ENCODE peak calls at places on chromosomes 4 and X, in six cellular contexts. R is A549, U is brain microvascular endothelial cell, Q is OCI-LY7, B is astrocyte of the cerebellum, X is fibroblast of pulmonary artery. S is an unnamed sample.

GRCh38 chr4:25938251-25939186 is 24.5 kb downstream of the SMIM20 start:
- DNase-seq in Q (no peak), X (peak), R (no peak), B (no peak), U (peak), S (peak)

GRCh38 chrX:16589211-16589610 is 60.7 kb upstream of the S100G start:
- DNase-seq in Q (no peak), R (peak), U (peak), B (peak), X (peak), S (peak)

GRCh38 chr4:85854543-85854942 is 379.6 kb downstream of the ARHGAP24 start:
- DNase-seq in X (peak), R (no peak), B (no peak), Q (no peak), U (no peak), S (no peak)

GRCh38 chr4:175378372-175378771 is 433.7 kb downstream of the GPM6A start:
- DNase-seq in X (no peak), R (no peak), U (no peak), B (no peak), Q (no peak), S (no peak)

GRCh38 chr4:14749910-14750309 is 252.4 kb upstream of the CPEB2 start:
- DNase-seq in B (no peak), R (peak), X (peak), U (peak), Q (no peak), S (peak)

GRCh38 chr4:7863911-7864681 is 75.6 kb downstream of the AFAP1 start:
- DNase-seq in B (no peak), Q (peak), U (no peak), R (peak), X (no peak), S (peak)

GRCh38 chrX:10902001-10902400 is 209.1 kb upstream of the HCCS start:
- DNase-seq in X (peak), B (no peak), Q (no peak), R (peak), U (peak), S (no peak)

GRCh38 chr4:8917321-8917811 is 45.7 kb upstream of the HMX1 start:
- DNase-seq in Q (no peak), R (no peak), U (no peak), B (no peak), X (no peak), S (no peak)

GRCh38 chr4:28462766-28463165 is 1602.1 kb downstream of the STIM2 start:
- DNase-seq in B (no peak), Q (no peak), X (no peak), U (no peak), R (no peak), S (no peak)

GRCh38 chrX:125850693-125851092 is 315.4 kb downstream of the DCAF12L2 start:
- DNase-seq in B (no peak), Q (no peak), X (no peak), R (no peak), U (no peak), S (no peak)

GRCh38 chr4:169185133-169185956 is 85.4 kb downstream of the SH3RF1 start:
- DNase-seq in B (no peak), U (no peak), Q (no peak), X (no peak), R (peak), S (no peak)

GRCh38 chr4:33715996-33716395 is 2528.3 kb downstream of the ARAP2 start:
- DNase-seq in R (no peak), Q (no peak), U (peak), B (peak), X (peak), S (no peak)

GRCh38 chr4:89249313-89249712 is 58.3 kb downstream of the GPRIN3 start:
- DNase-seq in U (no peak), X (no peak), B (no peak), Q (no peak), R (no peak), S (no peak)

GRCh38 chrX:118698516-118699247 is 28.7 kb upstream of the IL13RA1 start:
- DNase-seq in B (no peak), U (peak), X (peak), R (no peak), Q (peak), S (no peak)

GRCh38 chrX:135086197-135086854 is 34.0 kb downstream of the ETDB start:
- DNase-seq in R (peak), Q (peak), B (peak), U (peak), X (peak), S (peak)

GRCh38 chr4:126532527-126532926 is 1100.2 kb upstream of the INTU start:
- DNase-seq in Q (no peak), R (no peak), B (no peak), U (no peak), X (no peak), S (no peak)

GRCh38 chrX:3345281-3346081 is 971 bp downstream of the MXRA5 start:
- DNase-seq in X (peak), Q (no peak), U (no peak), B (peak), R (no peak), S (no peak)

GRCh38 chrX:33892670-33893069 is 239.4 kb downstream of the FAM47A start:
- DNase-seq in B (no peak), U (no peak), R (no peak), Q (no peak), X (no peak), S (no peak)

GRCh38 chr4:48943387-48943786 is 36.8 kb upstream of the OCIAD2 start:
- DNase-seq in Q (peak), B (no peak), X (no peak), U (no peak), R (peak), S (peak)

GRCh38 chrX:68725966-68726365 is 78.5 kb downstream of the STARD8 start:
- DNase-seq in X (no peak), Q (no peak), B (no peak), U (no peak), R (no peak), S (no peak)

GRCh38 chrX:55593756-55594257 is 29.4 kb upstream of the FOXR2 start:
- DNase-seq in R (no peak), B (no peak), U (no peak), Q (no peak), X (no peak), S (no peak)

GRCh38 chrX:38806054-38806389 is 4.8 kb downstream of the MID1IP1 start:
- DNase-seq in Q (peak), R (no peak), B (no peak), U (no peak), X (no peak), S (peak)

GRCh38 chr4:107666134-107666533 is 53.9 kb downstream of the PAPSS1 start:
- DNase-seq in B (peak), X (peak), Q (peak), U (no peak), R (peak), S (no peak)

GRCh38 chr4:76251448-76252270 is at the start of gene FAM47E:
- DNase-seq in B (no peak), U (peak), Q (no peak), X (peak), R (peak), S (peak)

GRCh38 chr4:41964401-41964800 is 17.2 kb upstream of the DCAF4L1 start:
- DNase-seq in B (no peak), U (no peak), Q (no peak), R (no peak), X (no peak), S (no peak)

GRCh38 chr4:8378101-8378724 is 62.3 kb downstream of the ACOX3 start:
- DNase-seq in R (no peak), Q (no peak), B (no peak), U (no peak), X (no peak), S (no peak)

GRCh38 chrX:18252644-18253359 is 32.1 kb upstream of the BEND2 start:
- DNase-seq in U (no peak), R (no peak), X (peak), Q (no peak), B (no peak), S (no peak)

GRCh38 chrX:71859637-71860036 is 51.0 kb upstream of the NHSL2 start:
- DNase-seq in Q (peak), X (peak), U (peak), B (peak), R (peak), S (peak)

GRCh38 chr4:8290701-8290970 is 21.1 kb downstream of the HTRA3 start:
- DNase-seq in R (no peak), B (no peak), Q (no peak), X (no peak), U (no peak), S (no peak)

GRCh38 chrX:17860179-17860780 is 818 bp downstream of the RAI2 start:
- DNase-seq in B (no peak), R (no peak), U (no peak), X (no peak), Q (no peak), S (peak)

GRCh38 chr4:153418581-153418980 is 47.6 kb upstream of the TMEM131L start:
- DNase-seq in U (no peak), X (peak), R (no peak), Q (peak), B (no peak), S (no peak)

GRCh38 chrX:25154168-25154567 is 138.4 kb upstream of the ARX start:
- DNase-seq in X (no peak), U (no peak), R (no peak), Q (no peak), B (no peak), S (no peak)

GRCh38 chrX:22159071-22159470 is 113.6 kb upstream of the CBLL2 start:
- DNase-seq in B (no peak), Q (no peak), X (peak), U (peak), R (no peak), S (no peak)

GRCh38 chr4:11914406-11914805 is 485.7 kb upstream of the HS3ST1 start:
- DNase-seq in B (no peak), R (no peak), X (peak), Q (no peak), U (no peak), S (no peak)

GRCh38 chrX:132948648-132949260 is 9.7 kb downstream of the HS6ST2 start:
- DNase-seq in X (no peak), R (peak), Q (no peak), U (no peak), B (no peak), S (no peak)

GRCh38 chrX:78747471-78747870 is at the start of gene LPAR4:
- DNase-seq in X (peak), Q (no peak), R (no peak), B (peak), U (no peak), S (no peak)

GRCh38 chr4:152609460-152609859 is 70.3 kb downstream of the TMEM154 start:
- DNase-seq in U (no peak), R (no peak), X (no peak), B (no peak), Q (no peak), S (no peak)

GRCh38 chr4:155802573-155802972 is 43.8 kb downstream of the GUCY1B1 start:
- DNase-seq in U (no peak), B (no peak), R (no peak), X (no peak), Q (no peak), S (no peak)

GRCh38 chrX:15050395-15050794 is 177.2 kb downstream of the MOSPD2 start:
- DNase-seq in U (no peak), X (no peak), B (no peak), R (peak), Q (peak), S (no peak)
- TF ChIP-seq CTCF in U (peak), X (no peak), B (no peak), R (no peak), Q (peak), S (no peak)

GRCh38 chr4:40915318-40916217 is 165.8 kb downstream of the NSUN7 start:
- DNase-seq in X (no peak), Q (no peak), R (no peak), U (peak), B (peak), S (peak)

GRCh38 chr4:40916218-40916555 is 166.4 kb downstream of the NSUN7 start:
- DNase-seq in R (no peak), U (peak), X (peak), B (peak), Q (no peak), S (no peak)

GRCh38 chr4:40912455-40913055 is 162.8 kb downstream of the NSUN7 start:
- DNase-seq in Q (no peak), B (no peak), R (no peak), U (no peak), X (peak), S (no peak)

GRCh38 chr4:40918330-40918729 is 168.6 kb downstream of the NSUN7 start:
- DNase-seq in Q (no peak), X (peak), B (peak), U (peak), R (peak), S (no peak)

GRCh38 chr4:40916880-40917279 is 167.1 kb downstream of the NSUN7 start:
- DNase-seq in U (no peak), R (peak), B (no peak), X (peak), Q (peak), S (peak)
- TF ChIP-seq CTCF in U (peak), R (no peak), B (peak), X (peak), Q (peak), S (peak)

DNA sequence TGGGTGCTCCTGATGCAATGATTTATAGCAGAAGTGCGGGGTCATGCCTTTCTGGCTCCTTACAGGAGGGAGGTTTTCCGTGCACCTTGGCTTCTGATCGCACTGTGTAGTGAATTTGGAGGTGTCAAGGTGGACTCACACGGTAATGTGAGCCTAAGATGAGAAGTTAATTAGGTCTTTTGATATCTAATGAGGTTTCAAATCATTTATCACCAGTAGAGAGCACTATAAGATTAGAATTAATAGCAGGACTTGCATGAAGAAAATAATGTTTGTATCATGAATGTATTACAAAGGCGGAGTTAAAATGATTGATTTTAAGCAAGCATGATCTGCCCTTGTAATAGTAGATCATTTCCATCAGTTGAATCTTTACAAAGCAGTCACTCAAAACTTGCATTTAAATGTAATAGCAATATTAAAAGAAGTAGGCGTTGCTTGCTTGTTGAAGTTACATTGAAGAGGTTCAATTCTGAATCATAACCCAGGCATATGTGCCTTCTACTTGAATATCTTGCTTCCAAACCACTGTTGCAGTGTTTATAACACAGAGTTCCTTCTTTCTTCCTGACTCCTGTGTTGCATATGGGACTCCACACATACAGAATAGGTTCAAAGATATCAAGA is 152.1 kb downstream of the FMR1NB start:
- DNase-seq in Q (peak), U (no peak), B (no peak), X (peak), R (peak), S (no peak)
- TF ChIP-seq CTCF in Q (peak), U (no peak), B (no peak), X (no peak), R (no peak), S (peak)

DNA sequence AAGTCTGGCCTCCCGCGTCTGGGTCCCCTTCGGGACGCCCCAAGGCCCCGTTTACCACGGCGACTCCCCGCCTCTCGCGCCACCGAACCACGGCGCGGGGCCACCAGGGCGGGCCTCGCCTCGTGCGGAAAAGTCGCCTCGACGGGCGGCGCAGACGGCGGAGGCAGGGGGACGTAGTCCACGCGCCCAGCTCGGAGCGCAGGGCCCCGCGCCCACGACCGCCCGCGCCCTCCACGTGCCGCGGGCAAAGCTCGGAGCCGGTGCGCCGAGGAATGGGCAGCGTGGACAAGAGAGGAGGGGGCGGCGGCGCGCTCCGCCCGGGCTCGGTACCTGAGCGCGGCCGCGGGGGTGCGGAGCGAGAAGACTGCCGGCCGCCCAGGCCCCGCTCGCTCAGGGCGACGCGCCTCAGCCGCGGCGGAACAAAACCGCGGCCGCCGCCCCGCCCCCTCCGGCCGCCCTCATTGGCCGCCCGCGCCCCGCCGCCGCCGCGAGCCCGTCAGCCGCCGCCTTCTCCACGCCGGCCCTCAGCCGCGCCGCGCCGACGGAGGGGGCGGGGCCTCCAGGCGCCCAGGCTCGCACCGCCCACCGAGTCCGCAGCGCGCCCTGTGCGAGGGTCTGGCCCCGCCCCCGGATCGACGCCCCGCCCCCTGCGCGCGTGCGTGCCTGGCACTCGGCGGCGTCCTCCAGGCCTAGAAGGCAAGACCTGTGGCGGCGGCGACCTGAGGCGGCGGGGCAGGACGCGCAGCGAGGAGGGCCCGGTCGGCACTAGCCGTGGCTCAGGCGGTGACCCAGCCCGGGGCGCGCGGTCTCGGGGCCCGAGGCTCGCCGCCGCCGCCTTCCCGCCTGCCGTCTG is at the start of gene FAM53A:
- DNase-seq in X (peak), Q (peak), R (peak), U (peak), B (peak), S (peak)
- TF ChIP-seq CTCF in X (no peak), Q (no peak), R (no peak), U (no peak), B (no peak), S (no peak)

GRCh38 chrX:94576367-94577004 is 902.5 kb downstream of the FAM133A start:
- DNase-seq in X (no peak), Q (no peak), R (no peak), U (no peak), B (no peak), S (no peak)
- TF ChIP-seq CTCF in X (no peak), Q (peak), R (no peak), U (no peak), B (no peak), S (no peak)

GRCh38 chr4:149790172-149790907 is 25.3 kb downstream of the IQCM start:
- DNase-seq in B (no peak), Q (no peak), R (no peak), X (peak), U (no peak), S (no peak)

GRCh38 chr4:149791836-149792235 is 23.8 kb downstream of the IQCM start:
- DNase-seq in R (no peak), X (no peak), B (no peak), U (no peak), Q (no peak), S (no peak)

GRCh38 chr4:149784018-149784417 is 31.6 kb downstream of the IQCM start:
- DNase-seq in U (peak), B (no peak), Q (no peak), X (peak), R (no peak), S (no peak)

GRCh38 chr4:149785686-149786431 is 29.8 kb downstream of the IQCM start:
- DNase-seq in B (peak), R (no peak), X (peak), U (no peak), Q (no peak), S (no peak)

GRCh38 chr4:149788286-149788685 is 27.4 kb downstream of the IQCM start:
- DNase-seq in Q (no peak), B (no peak), X (no peak), U (no peak), R (no peak), S (no peak)
- TF ChIP-seq CTCF in Q (no peak), B (no peak), X (no peak), U (no peak), R (no peak), S (no peak)

GRCh38 chrX:43728002-43728401 is 71.9 kb downstream of the MAOA start:
- DNase-seq in Q (no peak), B (no peak), U (no peak), X (no peak), R (no peak), S (no peak)

GRCh38 chrX:43728966-43729365 is 72.9 kb downstream of the MAOA start:
- DNase-seq in U (no peak), Q (no peak), B (no peak), R (no peak), X (no peak), S (no peak)

GRCh38 chrX:43733699-43734098 is 77.6 kb downstream of the MAOA start:
- DNase-seq in Q (no peak), U (no peak), B (no peak), R (no peak), X (no peak), S (no peak)

GRCh38 chrX:43734444-43734843 is 78.3 kb downstream of the MAOA start:
- DNase-seq in X (no peak), B (no peak), Q (no peak), U (no peak), R (no peak), S (no peak)

DNA sequence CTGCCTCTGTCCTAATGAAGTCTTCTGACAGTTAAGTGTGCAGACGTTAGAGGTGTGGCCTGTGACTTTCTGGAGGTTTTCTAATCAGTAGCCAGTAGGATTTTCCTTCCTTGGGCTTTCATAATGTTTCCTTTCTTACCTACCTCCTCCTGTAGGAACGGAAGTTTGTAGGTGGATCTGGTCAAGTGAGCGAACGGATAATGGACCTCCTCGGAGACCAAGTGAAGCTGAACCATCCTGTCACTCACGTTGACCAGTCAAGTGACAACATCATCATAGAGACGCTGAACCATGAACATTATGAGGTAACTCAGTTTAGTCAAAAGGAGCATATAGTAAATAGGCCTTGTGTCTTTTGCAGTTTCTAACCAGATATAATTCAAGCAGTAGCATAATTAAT is 75.0 kb downstream of the MAOA start:
- DNase-seq in Q (no peak), X (no peak), R (no peak), B (no peak), U (no peak), S (no peak)
- TF ChIP-seq CTCF in Q (no peak), X (no peak), R (no peak), B (no peak), U (no peak), S (no peak)

S was measured in activated CD8-positive, alpha-beta T cell treated with anti-CD3 and anti-CD28 coated beads for 36 hours.